ENCODE peak calls at places on chromosomes 6 and 20, in seven cellular contexts. T is neuronal stem cell, X is IMR-90, O is H9, Z is mesenchymal stem cell, Q is trophoblast cell, K is H1. I is an unnamed sample. For H3K4me1, the result is how much of the 10 kb centered on the place peaks cover.

GRCh38 chr6:119183457-119183856 is 105.0 kb upstream of the FAM184A start:
- DNase-seq in T (peak), X (no peak), O (no peak), Z (no peak), Q (no peak), K (no peak), I (no peak)

GRCh38 chr6:52262620-52263344 is 18.5 kb upstream of the IL17F start:
- DNase-seq in T (no peak), X (no peak), O (no peak), Z (no peak), Q (no peak), K (no peak), I (no peak)

GRCh38 chr6:3920321-3920720 is 71.1 kb downstream of the FAM50B start:
- DNase-seq in T (no peak), X (no peak), O (no peak), Z (no peak), Q (no peak), K (no peak), I (peak)

GRCh38 chr20:4740774-4741431 is 19.2 kb downstream of the PRND start:
- DNase-seq in T (peak), X (peak), O (peak), Z (peak), Q (peak), K (peak), I (peak)

GRCh38 chr6:108730556-108731228 is 117.5 kb upstream of the ARMC2 start:
- DNase-seq in T (no peak), X (no peak), O (no peak), Z (no peak), Q (no peak), K (no peak), I (no peak)

GRCh38 chr6:167056370-167056769 is 57.2 kb downstream of the CEP43 start:
- DNase-seq in T (no peak), X (no peak), O (no peak), Z (peak), Q (no peak), K (no peak), I (no peak)

GRCh38 chr6:151082079-151082478 is 157.7 kb upstream of the AKAP12 start:
- DNase-seq in T (no peak), X (no peak), O (no peak), Z (no peak), Q (peak), K (no peak), I (peak)

GRCh38 chr6:3701631-3702030 is 49.9 kb downstream of the PXDC1 start:
- DNase-seq in T (no peak), X (no peak), O (no peak), Z (no peak), Q (no peak), K (no peak), I (peak)

GRCh38 chr6:74369556-74369993 is 673.6 kb downstream of the CD109 start:
- DNase-seq in T (no peak), X (peak), O (no peak), Z (peak), Q (peak), K (no peak), I (no peak)

GRCh38 chr20:21511850-21512633 is 1.8 kb downstream of the NKX2-2 start:
- DNase-seq in T (no peak), X (no peak), O (peak), Z (no peak), Q (no peak), K (no peak), I (peak)

GRCh38 chr20:12022121-12022520 is 104.4 kb downstream of the BTBD3 start:
- DNase-seq in T (no peak), X (no peak), O (no peak), Z (no peak), Q (no peak), K (no peak), I (no peak)

GRCh38 chr6:40312213-40313015 is 274.8 kb downstream of the LRFN2 start:
- DNase-seq in T (no peak), X (peak), O (no peak), Z (peak), Q (no peak), K (no peak), I (no peak)

GRCh38 chr6:40313582-40313981 is 273.6 kb downstream of the LRFN2 start:
- DNase-seq in T (no peak), X (no peak), O (no peak), Z (no peak), Q (no peak), K (no peak), I (no peak)

GRCh38 chr6:40302856-40303449 is 284.2 kb downstream of the LRFN2 start:
- DNase-seq in T (no peak), X (no peak), O (no peak), Z (no peak), Q (no peak), K (no peak), I (no peak)

GRCh38 chr6:40308533-40309306 is 278.4 kb downstream of the LRFN2 start:
- DNase-seq in T (peak), X (peak), O (peak), Z (peak), Q (peak), K (peak), I (peak)

DNA sequence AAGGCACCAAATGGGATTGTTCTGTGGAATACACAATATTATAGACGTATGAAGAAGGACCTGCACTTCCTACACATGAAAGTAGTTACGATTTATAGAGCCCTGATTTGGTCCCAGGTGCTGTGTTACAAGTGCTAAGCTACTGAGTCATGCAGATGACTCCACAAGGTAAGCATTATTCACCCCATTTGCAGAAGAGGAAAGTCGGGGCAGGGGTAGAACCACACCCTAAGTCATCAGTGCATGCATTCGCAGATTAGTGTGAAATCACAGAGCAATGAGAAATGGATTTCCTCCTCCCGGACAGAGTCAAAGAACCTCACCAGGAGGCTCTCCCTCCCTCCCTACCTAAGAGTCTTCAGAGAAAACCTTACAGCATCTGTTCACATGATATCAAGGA is 279.5 kb downstream of the LRFN2 start:
- DNase-seq in T (no peak), X (no peak), O (no peak), Z (no peak), Q (no peak), K (no peak), I (no peak)
- H3K18ac ChIP-seq in T (no peak), X (no peak), O (no peak), Z (no peak), Q (no peak), K (no peak), I (no peak)

GRCh38 chr6:31557443-31558317 is 10.3 kb downstream of the NFKBIL1 start:
- DNase-seq in T (no peak), X (no peak), O (no peak), Z (no peak), Q (no peak), K (no peak), I (no peak)
- H3K4me1 ChIP-seq in T (under half), X (under half), O (under half), Z (under half), Q (under half), K (under half), I (under half)

DNA sequence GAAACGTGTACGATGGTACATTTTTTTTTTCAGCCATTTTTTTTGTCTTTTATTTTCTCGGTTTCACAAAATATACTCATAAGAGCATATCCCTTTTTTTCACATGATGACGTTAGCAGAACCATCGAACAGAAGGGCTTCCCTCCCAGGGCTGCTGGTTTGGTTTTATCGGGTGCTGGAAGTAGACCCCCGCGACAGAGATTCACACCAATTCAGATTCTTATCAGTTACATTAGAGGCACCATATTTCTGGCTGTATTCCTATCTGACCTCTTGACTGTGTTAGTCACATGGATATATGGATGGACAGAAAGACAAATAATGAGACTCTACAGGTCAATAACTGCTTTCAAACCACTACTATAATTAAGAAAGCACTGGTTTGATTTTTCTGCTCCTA is 129.7 kb upstream of the ARID1B start:
- DNase-seq in T (no peak), X (no peak), O (no peak), Z (no peak), Q (no peak), K (no peak), I (no peak)
- H3K4ac ChIP-seq in T (no peak), X (no peak), O (no peak), Z (no peak), Q (no peak), K (no peak), I (no peak)

GRCh38 chr6:53280207-53280606 is 68.5 kb downstream of the ELOVL5 start:
- DNase-seq in T (no peak), X (no peak), O (no peak), Z (no peak), Q (no peak), K (no peak), I (no peak)

GRCh38 chr6:53279301-53279700 is 69.4 kb downstream of the ELOVL5 start:
- DNase-seq in T (no peak), X (no peak), O (no peak), Z (no peak), Q (no peak), K (no peak), I (no peak)

GRCh38 chr6:53282741-53283140 is 66.0 kb downstream of the ELOVL5 start:
- DNase-seq in T (no peak), X (no peak), O (no peak), Z (peak), Q (no peak), K (no peak), I (no peak)

GRCh38 chr6:53282234-53282633 is 66.5 kb downstream of the ELOVL5 start:
- DNase-seq in T (no peak), X (no peak), O (no peak), Z (peak), Q (no peak), K (no peak), I (peak)

DNA sequence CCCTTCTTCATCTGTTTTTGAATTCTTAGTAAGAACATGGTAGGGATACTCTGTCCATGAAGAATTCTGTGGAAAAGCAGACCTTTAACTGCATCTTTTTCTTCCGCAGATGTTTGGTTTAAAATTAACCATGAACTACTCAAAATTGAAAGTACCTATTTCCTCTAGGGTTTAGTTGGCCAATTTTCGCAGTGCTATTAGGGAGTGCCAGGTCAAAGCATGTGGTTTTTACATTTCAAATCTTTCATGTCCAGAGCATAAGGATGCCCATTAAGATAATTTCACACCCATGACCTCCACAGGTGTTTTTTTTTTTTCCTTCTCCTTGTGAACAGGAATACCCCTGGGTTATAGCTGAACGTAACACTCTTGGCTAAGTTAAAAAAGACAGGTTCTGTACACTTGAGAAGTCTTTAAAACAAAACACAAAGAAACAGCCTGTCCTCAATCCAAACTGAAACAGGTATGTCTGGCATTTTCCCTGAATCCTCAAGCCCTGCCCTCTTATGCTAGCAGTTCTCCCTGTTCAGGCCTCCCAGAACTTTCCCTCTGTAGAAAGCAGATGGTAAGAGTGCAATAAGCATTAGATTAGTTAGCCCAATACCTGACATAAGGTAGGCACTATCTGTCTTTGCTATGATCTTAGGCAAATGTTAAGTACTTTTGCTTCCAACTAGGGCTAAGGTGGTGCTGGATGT is 67.1 kb downstream of the ELOVL5 start:
- DNase-seq in T (no peak), X (no peak), O (no peak), Z (no peak), Q (no peak), K (no peak), I (no peak)
- H3K18ac ChIP-seq in T (no peak), X (no peak), O (no peak), Z (no peak), Q (no peak), K (no peak), I (no peak)